ENCODE peak calls at places on chromosomes 11 and 22, in eight cellular contexts. Y, B, U, X, N, C, E and T are unnamed samples.

GRCh38 chr22:25627271-25627848 is 62.9 kb downstream of the GRK3 start:
- DNase-seq in Y (no peak), B (no peak), U (no peak), X (no peak), N (no peak), C (no peak), E (no peak), T (no peak)

GRCh38 chr11:77082838-77083552 is 16.2 kb downstream of the CAPN5 start:
- DNase-seq in Y (no peak), B (peak; percentile 81), U (no peak), X (no peak), N (no peak), C (peak; percentile 88), E (peak; percentile 62), T (peak; percentile 58)

GRCh38 chr11:86575208-86575855 is 97.1 kb downstream of the ME3 start:
- DNase-seq in Y (no peak), B (no peak), U (no peak), X (no peak), N (no peak), C (no peak), E (no peak), T (no peak)

GRCh38 chr22:23898006-23898974 is 4.1 kb downstream of the MIF start:
- DNase-seq in Y (no peak), B (no peak), U (no peak), X (no peak), N (no peak), C (no peak), E (no peak), T (no peak)

GRCh38 chr11:3132831-3133455 is 32.2 kb downstream of the OSBPL5 start:
- DNase-seq in Y (no peak), B (no peak), U (no peak), X (no peak), N (peak; percentile 6), C (peak; percentile 54), E (no peak), T (peak; percentile 20)

GRCh38 chr11:69008774-69009440 is 4.1 kb downstream of the MRGPRF start:
- DNase-seq in Y (no peak), B (peak; percentile 85), U (peak; percentile 61), X (peak; percentile 83), N (peak; percentile 84), C (peak; percentile 96), E (no peak), T (peak; percentile 82)

GRCh38 chr11:97962758-97963157 is 1058.0 kb upstream of the CNTN5 start:
- DNase-seq in Y (no peak), B (no peak), U (no peak), X (no peak), N (no peak), C (no peak), E (no peak), T (no peak)

GRCh38 chr11:130721282-130721681 is 195.0 kb downstream of the SNX19 start:
- DNase-seq in Y (no peak), B (no peak), U (no peak), X (no peak), N (no peak), C (no peak), E (no peak), T (no peak)

GRCh38 chr11:67503119-67504022 is 1.8 kb downstream of the PITPNM1 start:
- DNase-seq in Y (no peak), B (no peak), U (no peak), X (no peak), N (no peak), C (peak; percentile 79), E (no peak), T (no peak)

GRCh38 chr11:64466115-64466718 is 107.3 kb downstream of the RPS6KA4 start:
- DNase-seq in Y (no peak), B (no peak), U (no peak), X (no peak), N (no peak), C (no peak), E (no peak), T (no peak)

GRCh38 chr11:35061516-35062440 is 77.2 kb upstream of the CD44 start:
- DNase-seq in Y (no peak), B (no peak), U (no peak), X (no peak), N (no peak), C (no peak), E (no peak), T (no peak)

GRCh38 chr11:59773082-59773438 is 17.9 kb downstream of the STX3 start:
- DNase-seq in Y (no peak), B (no peak), U (no peak), X (no peak), N (no peak), C (no peak), E (no peak), T (no peak)

GRCh38 chr11:115497303-115497702 is 6.9 kb downstream of the CADM1 start:
- DNase-seq in Y (no peak), B (no peak), U (no peak), X (no peak), N (no peak), C (no peak), E (no peak), T (no peak)

GRCh38 chr11:44057340-44057739 is 8.7 kb upstream of the ACCS start:
- DNase-seq in Y (no peak), B (no peak), U (no peak), X (no peak), N (no peak), C (no peak), E (no peak), T (no peak)

DNA sequence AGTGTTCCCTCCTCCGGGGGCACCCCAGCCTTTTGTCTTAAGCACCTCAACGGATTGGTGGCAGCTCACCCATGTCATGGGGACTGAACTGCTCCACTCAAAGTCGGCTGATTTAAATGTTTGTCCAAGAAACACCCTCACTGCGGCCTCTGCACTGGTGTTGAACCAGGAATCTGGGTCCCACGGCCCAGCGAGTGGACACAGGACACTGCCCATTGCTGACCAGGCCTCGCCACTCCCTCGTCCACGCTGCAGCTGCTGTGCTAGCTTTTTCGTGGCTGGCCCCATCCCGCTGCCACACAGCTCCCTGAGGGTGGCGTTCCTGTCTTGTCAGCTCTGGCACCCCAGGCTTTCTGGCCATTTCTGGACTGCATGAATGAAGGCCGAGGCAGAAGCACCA is 646.2 kb downstream of the BRD1 start:
- DNase-seq in Y (no peak), B (no peak), U (no peak), X (no peak), N (no peak), C (no peak), E (no peak), T (no peak)
- H3K9me3 ChIP-seq in Y (no peaks in the 10 kb centered on the region), B (no peaks in the 10 kb centered on the region), U (no peaks in the 10 kb centered on the region), X (no peaks in the 10 kb centered on the region), N (no peaks in the 10 kb centered on the region), C (no peaks in the 10 kb centered on the region), E (no peaks in the 10 kb centered on the region), T (no peaks in the 10 kb centered on the region)

GRCh38 chr22:22461111-22461510 is 47.4 kb downstream of the ZNF280B start:
- DNase-seq in Y (no peak), B (no peak), U (no peak), X (no peak), N (no peak), C (no peak), E (no peak), T (no peak)

GRCh38 chr22:22460060-22460459 is 48.5 kb downstream of the ZNF280B start:
- DNase-seq in Y (no peak), B (no peak), U (peak; percentile 68), X (no peak), N (no peak), C (no peak), E (no peak), T (no peak)

GRCh38 chr22:22460635-22461034 is 47.9 kb downstream of the ZNF280B start:
- DNase-seq in Y (no peak), B (no peak), U (no peak), X (peak; percentile 7), N (no peak), C (no peak), E (no peak), T (no peak)

GRCh38 chr22:22458387-22458786 is 50.2 kb downstream of the ZNF280B start:
- DNase-seq in Y (no peak), B (no peak), U (no peak), X (no peak), N (no peak), C (no peak), E (no peak), T (no peak)

DNA sequence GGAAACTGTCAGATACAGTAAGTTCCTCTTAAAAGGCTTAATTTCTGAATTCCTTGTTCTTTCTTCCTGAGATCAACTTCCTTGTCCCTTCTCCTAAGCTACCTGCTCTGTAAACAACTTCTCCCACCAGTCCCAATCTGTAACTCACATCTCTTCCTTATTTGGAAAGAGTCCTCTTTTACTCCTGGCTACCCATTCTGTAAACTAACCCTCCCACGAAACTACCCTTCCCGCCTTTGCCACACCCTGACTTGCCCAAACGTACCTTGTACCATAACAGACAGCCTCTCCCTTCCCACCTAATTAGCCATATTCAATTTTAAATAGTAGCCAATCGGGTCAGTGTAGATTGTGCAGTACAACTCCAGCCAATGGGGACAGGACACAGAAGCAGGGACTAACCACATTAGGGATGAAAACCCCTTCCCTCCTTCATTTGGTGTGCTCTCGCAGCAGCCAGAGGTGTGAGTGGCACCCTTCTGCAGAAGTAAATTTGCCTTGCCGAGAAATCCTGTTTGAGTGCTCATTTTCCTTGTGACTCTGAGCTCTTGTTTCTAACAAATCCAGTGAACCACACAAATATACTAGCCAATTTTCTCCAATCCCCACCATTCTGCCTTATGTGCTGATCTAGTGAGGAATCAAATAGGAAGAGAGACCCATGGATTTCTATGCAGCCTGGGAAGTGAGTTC is 49.5 kb downstream of the ZNF280B start:
- DNase-seq in Y (no peak), B (no peak), U (no peak), X (no peak), N (no peak), C (no peak), E (no peak), T (no peak)
- H3K9me3 ChIP-seq in Y (peaks cover 17% of the 10 kb centered on the region), B (no peaks in the 10 kb centered on the region), U (peaks cover 15% of the 10 kb centered on the region), X (peaks cover 12% of the 10 kb centered on the region), N (no peaks in the 10 kb centered on the region), C (peaks cover 28% of the 10 kb centered on the region), E (peaks cover 15% of the 10 kb centered on the region), T (no peaks in the 10 kb centered on the region)

DNA sequence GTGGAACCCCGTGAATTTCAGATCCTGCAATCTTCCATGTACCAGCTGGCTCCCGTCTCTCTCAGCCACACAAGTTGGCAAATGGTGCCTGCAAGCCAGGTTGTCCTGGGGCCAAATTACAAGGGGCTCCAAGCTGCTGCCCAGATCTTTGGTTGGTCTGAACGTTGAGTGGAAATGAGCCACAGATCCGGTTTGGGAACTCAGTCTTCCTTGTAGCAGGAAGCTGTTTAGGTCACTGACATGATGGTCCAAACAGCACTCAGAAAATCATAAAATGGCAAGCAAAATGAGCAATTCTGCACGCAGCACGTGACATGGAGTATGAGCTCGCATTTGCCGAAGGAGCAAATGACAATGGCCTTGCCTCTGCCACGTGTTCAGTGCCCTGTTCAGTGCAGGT is 1496.4 kb downstream of the TBC1D22A start:
- DNase-seq in Y (no peak), B (no peak), U (no peak), X (no peak), N (no peak), C (no peak), E (no peak), T (no peak)
- H3K9me3 ChIP-seq in Y (no peaks in the 10 kb centered on the region), B (no peaks in the 10 kb centered on the region), U (no peaks in the 10 kb centered on the region), X (no peaks in the 10 kb centered on the region), N (no peaks in the 10 kb centered on the region), C (no peaks in the 10 kb centered on the region), E (no peaks in the 10 kb centered on the region), T (no peaks in the 10 kb centered on the region)

DNA sequence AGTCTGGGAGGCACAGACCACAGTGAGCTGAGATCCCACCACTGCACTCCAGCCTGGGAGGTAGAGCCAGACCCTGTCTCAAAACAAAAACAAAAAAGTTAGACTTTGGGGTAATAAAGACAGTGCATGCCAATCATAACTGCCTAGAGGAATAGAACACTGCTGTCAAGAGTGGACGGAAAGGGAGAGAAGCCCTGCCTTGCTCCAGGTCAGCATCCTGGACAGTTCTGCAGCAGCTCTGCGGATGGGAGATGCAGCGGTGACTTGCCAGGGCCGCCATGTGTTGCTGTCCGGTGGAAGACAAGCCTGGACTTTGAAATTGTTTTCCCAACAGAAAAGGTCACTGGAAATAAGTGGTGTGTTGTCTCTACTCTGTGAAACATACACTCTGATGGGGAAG is 618.2 kb downstream of the TBC1D22A start:
- DNase-seq in Y (no peak), B (peak; percentile 15), U (no peak), X (no peak), N (no peak), C (peak; percentile 50), E (no peak), T (no peak)
- H3K9me3 ChIP-seq in Y (no peaks in the 10 kb centered on the region), B (no peaks in the 10 kb centered on the region), U (peaks cover 84% of the 10 kb centered on the region), X (no peaks in the 10 kb centered on the region), N (no peaks in the 10 kb centered on the region), C (no peaks in the 10 kb centered on the region), E (no peaks in the 10 kb centered on the region), T (no peaks in the 10 kb centered on the region)